ENCODE peak calls at places on chromosome 19, in six cellular contexts. One of them, this sample, is unnamed.

GRCh38 chr19:17074628-17075034 is 621 bp downstream of the HAUS8 start:
- DNase-seq in DND-41: no peak
- DNase-seq in mammary epithelial cell: no peak
- DNase-seq in K562: no peak
- DNase-seq in neural progenitor cell: no peak
- DNase-seq in OCI-LY7: peak; percentile 77
- DNase-seq in this sample: no peak

GRCh38 chr19:35978832-35979365 is 16.1 kb upstream of the SDHAF1 start:
- DNase-seq in DND-41: no peak
- DNase-seq in OCI-LY7: no peak
- DNase-seq in neural progenitor cell: no peak
- DNase-seq in K562: no peak
- DNase-seq in mammary epithelial cell: no peak
- DNase-seq in this sample: no peak

GRCh38 chr19:2061093-2061935 is 10.3 kb upstream of the MKNK2 start:
- DNase-seq in K562: peak; percentile 97
- DNase-seq in neural progenitor cell: peak; percentile 100
- DNase-seq in mammary epithelial cell: peak; percentile 97
- DNase-seq in OCI-LY7: peak; percentile 100
- DNase-seq in DND-41: peak; percentile 99
- DNase-seq in this sample: peak; percentile 85

GRCh38 chr19:47240996-47241918 is 10.3 kb upstream of the BBC3 start:
- DNase-seq in K562: peak; percentile 91
- DNase-seq in neural progenitor cell: peak; percentile 74
- DNase-seq in OCI-LY7: peak; percentile 74
- DNase-seq in mammary epithelial cell: peak; percentile 87
- DNase-seq in DND-41: peak; percentile 81
- DNase-seq in this sample: peak; percentile 76

GRCh38 chr19:51124729-51125128 is at the start of gene SIGLEC9:
- DNase-seq in mammary epithelial cell: no peak
- DNase-seq in neural progenitor cell: no peak
- DNase-seq in DND-41: no peak
- DNase-seq in K562: no peak
- DNase-seq in OCI-LY7: no peak
- DNase-seq in this sample: no peak

GRCh38 chr19:54424660-54425381 is 9.6 kb downstream of the TTYH1 start:
- DNase-seq in OCI-LY7: no peak
- DNase-seq in K562: peak; percentile 5
- DNase-seq in DND-41: no peak
- DNase-seq in neural progenitor cell: no peak
- DNase-seq in mammary epithelial cell: no peak
- DNase-seq in this sample: no peak

GRCh38 chr19:1270854-1271527 is 1.9 kb downstream of the CIRBP start:
- DNase-seq in K562: no peak
- DNase-seq in mammary epithelial cell: no peak
- DNase-seq in OCI-LY7: peak; percentile 48
- DNase-seq in DND-41: no peak
- DNase-seq in neural progenitor cell: no peak
- DNase-seq in this sample: no peak

GRCh38 chr19:15836345-15836594 is 20.8 kb upstream of the OR10H1 start:
- DNase-seq in DND-41: no peak
- DNase-seq in K562: no peak
- DNase-seq in OCI-LY7: peak; percentile 50
- DNase-seq in neural progenitor cell: no peak
- DNase-seq in mammary epithelial cell: no peak
- DNase-seq in this sample: no peak

GRCh38 chr19:11578342-11579142 is 1.1 kb upstream of the ACP5 start:
- DNase-seq in DND-41: no peak
- DNase-seq in mammary epithelial cell: no peak
- DNase-seq in K562: peak; percentile 79
- DNase-seq in OCI-LY7: peak; percentile 64
- DNase-seq in neural progenitor cell: peak; percentile 25
- DNase-seq in this sample: no peak

GRCh38 chr19:42985588-42985987 is 40.7 kb downstream of the PSG11 start:
- DNase-seq in mammary epithelial cell: no peak
- DNase-seq in DND-41: no peak
- DNase-seq in neural progenitor cell: no peak
- DNase-seq in K562: no peak
- DNase-seq in OCI-LY7: no peak
- DNase-seq in this sample: no peak
- H3K27ac ChIP-seq in mammary epithelial cell: no peak overlapping the region
- H3K27ac ChIP-seq in DND-41: no peak overlapping the region
- H3K27ac ChIP-seq in neural progenitor cell: no peak overlapping the region
- H3K27ac ChIP-seq in K562: no peak overlapping the region
- H3K27ac ChIP-seq in OCI-LY7: no peak overlapping the region
- H3K27ac ChIP-seq in this sample: no peak overlapping the region

GRCh38 chr19:20422216-20422615 is 143.4 kb downstream of the ZNF737 start:
- DNase-seq in neural progenitor cell: peak; percentile 55
- DNase-seq in OCI-LY7: no peak
- DNase-seq in K562: no peak
- DNase-seq in mammary epithelial cell: no peak
- DNase-seq in DND-41: no peak
- DNase-seq in this sample: no peak
- H2AFZ ChIP-seq in neural progenitor cell: no peak overlapping the region
- H2AFZ ChIP-seq in OCI-LY7: no peak overlapping the region
- H2AFZ ChIP-seq in K562: no peak overlapping the region
- H2AFZ ChIP-seq in mammary epithelial cell: no peak overlapping the region
- H2AFZ ChIP-seq in DND-41: no peak overlapping the region
- H2AFZ ChIP-seq in this sample: no peak overlapping the region

GRCh38 chr19:44672226-44672625 is 944 bp downstream of the CEACAM19 start:
- DNase-seq in K562: no peak
- DNase-seq in OCI-LY7: no peak
- DNase-seq in neural progenitor cell: no peak
- DNase-seq in DND-41: no peak
- DNase-seq in mammary epithelial cell: no peak
- DNase-seq in this sample: no peak

GRCh38 chr19:44673510-44673909 is 2.2 kb downstream of the CEACAM19 start:
- DNase-seq in DND-41: no peak
- DNase-seq in OCI-LY7: no peak
- DNase-seq in mammary epithelial cell: no peak
- DNase-seq in K562: no peak
- DNase-seq in neural progenitor cell: no peak
- DNase-seq in this sample: no peak

GRCh38 chr19:44675516-44675915 is 4.2 kb downstream of the CEACAM19 start:
- DNase-seq in mammary epithelial cell: no peak
- DNase-seq in DND-41: no peak
- DNase-seq in neural progenitor cell: no peak
- DNase-seq in OCI-LY7: no peak
- DNase-seq in K562: no peak
- DNase-seq in this sample: no peak

GRCh38 chr19:44668985-44669764 is 2.1 kb upstream of the CEACAM19 start:
- DNase-seq in DND-41: no peak
- DNase-seq in K562: no peak
- DNase-seq in OCI-LY7: no peak
- DNase-seq in neural progenitor cell: no peak
- DNase-seq in mammary epithelial cell: no peak
- DNase-seq in this sample: peak; percentile 57

DNA sequence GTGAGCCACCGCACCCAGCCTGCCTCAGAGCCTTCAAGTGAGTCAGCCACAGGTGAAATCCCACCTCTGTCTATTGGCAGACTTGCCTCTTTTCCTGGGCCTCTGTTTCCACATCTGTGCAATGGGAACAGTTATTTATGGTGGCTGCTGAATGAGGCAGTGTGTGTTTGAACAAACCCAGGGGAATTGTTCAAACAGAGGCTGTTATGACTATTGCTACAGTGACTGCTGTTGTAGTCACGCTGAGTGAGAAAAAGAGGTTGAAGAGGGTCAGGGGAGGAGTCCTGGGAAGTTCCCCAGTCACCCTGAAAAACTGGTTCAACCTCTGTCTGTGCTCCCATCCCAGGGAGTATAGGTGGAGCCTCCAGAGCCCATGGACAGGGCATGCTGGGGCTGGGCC is at the start of gene CEACAM19:
- DNase-seq in DND-41: no peak
- DNase-seq in OCI-LY7: no peak
- DNase-seq in K562: no peak
- DNase-seq in mammary epithelial cell: peak; percentile 92
- DNase-seq in neural progenitor cell: no peak
- DNase-seq in this sample: peak; percentile 52
- H3K27ac ChIP-seq in DND-41: no peak within 1 kb of the TSS
- H3K27ac ChIP-seq in OCI-LY7: no peak within 1 kb of the TSS
- H3K27ac ChIP-seq in K562: no peak within 1 kb of the TSS
- H3K27ac ChIP-seq in mammary epithelial cell: no peak within 1 kb of the TSS
- H3K27ac ChIP-seq in neural progenitor cell: no peak within 1 kb of the TSS
- H3K27ac ChIP-seq in this sample: peak within 1 kb of the TSS; percentile 57

GRCh38 chr19:49339364-49340068 is 4.3 kb downstream of the CD37 start:
- DNase-seq in K562: peak; percentile 51
- DNase-seq in mammary epithelial cell: peak; percentile 66
- DNase-seq in neural progenitor cell: peak; percentile 97
- DNase-seq in DND-41: no peak
- DNase-seq in OCI-LY7: no peak
- DNase-seq in this sample: no peak
- H2AFZ ChIP-seq in K562: peak overlapping the region; percentile 87
- H2AFZ ChIP-seq in mammary epithelial cell: peak overlapping the region; percentile 80
- H2AFZ ChIP-seq in neural progenitor cell: no peak overlapping the region
- H2AFZ ChIP-seq in DND-41: no peak overlapping the region
- H2AFZ ChIP-seq in OCI-LY7: no peak overlapping the region
- H2AFZ ChIP-seq in this sample: no peak overlapping the region